ENCODE peak calls at places on chromosomes 13 and 19, in seven cellular contexts. S is cardiac muscle cell, V is pancreas, D is ascending aorta, K is A673, Y is esophagus squamous epithelium, P is tibial nerve. I is an unnamed sample.

GRCh38 chr19:41626877-41627276 is at the start of gene CEACAM4:
- DNase-seq in S (no peak), V (peak; percentile 58), D (no peak), K (no peak), Y (no peak), P (no peak), I (no peak)

GRCh38 chr13:43684947-43685725 is 101.6 kb downstream of the ENOX1 start:
- DNase-seq in S (no peak), V (no peak), D (no peak), K (no peak), Y (no peak), P (no peak), I (no peak)

GRCh38 chr13:60453490-60453889 is 56.5 kb downstream of the TDRD3 start:
- DNase-seq in S (no peak), V (no peak), D (no peak), K (peak; percentile 71), Y (no peak), P (no peak), I (no peak)

GRCh38 chr19:39307233-39307821 is 11.1 kb downstream of the IFNL1 start:
- DNase-seq in S (peak; percentile 28), V (no peak), D (no peak), K (peak; percentile 28), Y (no peak), P (no peak), I (peak; percentile 91)

GRCh38 chr19:39199025-39199424 is 2.3 kb downstream of the NCCRP1 start:
- DNase-seq in S (peak; percentile 81), V (peak; percentile 95), D (no peak), K (no peak), Y (no peak), P (no peak), I (no peak)

GRCh38 chr13:40181203-40181845 is 485.1 kb downstream of the FOXO1 start:
- DNase-seq in S (peak; percentile 92), V (no peak), D (no peak), K (no peak), Y (no peak), P (no peak), I (no peak)

GRCh38 chr19:27972291-27973040 is 1240.5 kb downstream of the UQCRFS1 start:
- DNase-seq in S (peak; percentile 38), V (no peak), D (no peak), K (peak; percentile 10), Y (no peak), P (no peak), I (no peak)

GRCh38 chr19:926595-927043 is 784 bp downstream of the ARID3A start:
- DNase-seq in S (peak; percentile 65), V (peak; percentile 76), D (no peak), K (peak; percentile 59), Y (no peak), P (no peak), I (no peak)

GRCh38 chr19:11535792-11536595 is 2.7 kb upstream of the CNN1 start:
- DNase-seq in S (peak; percentile 94), V (peak; percentile 95), D (peak; percentile 78), K (peak; percentile 90), Y (peak; percentile 45), P (peak; percentile 83), I (peak; percentile 83)

GRCh38 chr13:33197551-33197971 is 88.0 kb downstream of the STARD13 start:
- DNase-seq in S (no peak), V (no peak), D (no peak), K (peak; percentile 94), Y (no peak), P (no peak), I (no peak)

GRCh38 chr19:35767288-35768081 is 7.9 kb upstream of the ARHGAP33 start:
- DNase-seq in S (no peak), V (peak; percentile 85), D (no peak), K (no peak), Y (no peak), P (no peak), I (peak; percentile 37)

GRCh38 chr13:99984463-99985242 is 3.1 kb downstream of the ZIC2 start:
- DNase-seq in S (no peak), V (no peak), D (no peak), K (peak; percentile 79), Y (no peak), P (no peak), I (peak; percentile 38)

GRCh38 chr13:35157143-35157755 is 215.2 kb downstream of the NBEA start:
- DNase-seq in S (peak; percentile 77), V (no peak), D (no peak), K (peak; percentile 69), Y (no peak), P (no peak), I (peak; percentile 40)

GRCh38 chr19:33879818-33880575 is 83.3 kb downstream of the KCTD15 start:
- DNase-seq in S (no peak), V (peak; percentile 63), D (no peak), K (no peak), Y (no peak), P (no peak), I (no peak)

GRCh38 chr19:33098023-33098652 is 17.2 kb downstream of the GPATCH1 start:
- DNase-seq in S (no peak), V (no peak), D (no peak), K (no peak), Y (no peak), P (no peak), I (no peak)

GRCh38 chr19:47240996-47241918 is 10.3 kb upstream of the BBC3 start:
- DNase-seq in S (peak; percentile 82), V (peak; percentile 93), D (no peak), K (peak; percentile 64), Y (no peak), P (no peak), I (peak; percentile 91)

GRCh38 chr19:38971672-38972071 is 3.9 kb downstream of the FBXO17 start:
- DNase-seq in S (no peak), V (no peak), D (no peak), K (no peak), Y (no peak), P (no peak), I (no peak)

GRCh38 chr13:77507931-77508776 is 27.4 kb upstream of the SCEL start:
- DNase-seq in S (peak; percentile 35), V (no peak), D (no peak), K (no peak), Y (no peak), P (no peak), I (no peak)

GRCh38 chr13:30307194-30307965 is at the start of gene KATNAL1:
- DNase-seq in S (peak; percentile 78), V (peak; percentile 87), D (peak; percentile 30), K (peak; percentile 95), Y (peak; percentile 10), P (peak; percentile 57), I (peak; percentile 77)

DNA sequence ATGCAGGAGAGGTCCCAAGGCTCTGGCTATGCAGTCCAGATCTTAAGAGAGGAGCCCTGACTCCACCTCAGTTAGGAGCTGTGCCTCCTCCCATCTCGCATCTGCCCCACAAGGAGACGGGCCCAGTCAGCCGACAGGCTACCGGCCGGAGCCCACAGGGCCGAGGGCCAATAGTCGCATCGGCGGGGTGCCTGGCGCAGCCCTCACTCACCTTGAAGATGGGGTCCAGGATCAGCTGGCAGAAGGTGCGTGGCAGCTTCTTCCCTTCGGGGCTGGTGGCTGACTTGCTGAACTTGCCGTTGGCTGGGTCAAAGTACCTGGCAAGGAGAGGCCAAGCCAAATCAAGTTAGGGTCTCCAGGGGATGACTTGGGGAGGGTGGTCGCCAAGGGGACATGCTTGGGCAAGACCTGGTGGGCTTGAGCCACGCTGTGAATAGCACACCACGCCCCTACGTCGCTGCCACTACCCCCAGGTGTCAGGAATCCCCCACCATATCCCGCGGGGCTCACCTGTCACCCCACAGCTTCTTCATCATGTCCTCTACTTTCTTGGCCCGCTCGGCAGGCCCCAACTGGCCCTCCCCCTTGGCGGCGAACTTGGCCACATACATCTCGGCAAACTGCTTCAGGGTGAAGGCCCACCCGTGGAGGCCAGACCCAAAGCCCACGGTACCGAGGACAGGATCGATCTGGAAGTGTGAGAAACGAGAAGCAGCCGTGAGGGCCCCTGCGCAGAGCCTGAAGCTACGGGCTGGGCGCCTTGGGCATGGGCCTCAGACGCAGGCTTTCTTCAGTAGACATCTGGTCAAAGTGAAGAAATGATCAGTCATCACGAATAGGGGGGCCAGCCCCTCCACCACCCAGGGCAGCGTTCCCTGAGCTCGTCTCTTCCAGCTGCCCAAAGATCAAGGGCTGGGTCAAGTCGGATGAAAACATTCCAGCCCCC is 3.3 kb downstream of the EEF2 start:
- DNase-seq in S (no peak), V (no peak), D (no peak), K (no peak), Y (no peak), P (no peak), I (no peak)
- H3K4me3 ChIP-seq in S (no peak overlapping the region), V (no peak overlapping the region), D (no peak overlapping the region), K (peak overlapping the region; percentile 98), Y (no peak overlapping the region), P (no peak overlapping the region), I (no peak overlapping the region)

GRCh38 chr13:26095846-26096245 is 44.0 kb upstream of the SHISA2 start:
- DNase-seq in S (no peak), V (no peak), D (no peak), K (no peak), Y (no peak), P (no peak), I (no peak)

GRCh38 chr13:26095338-26095737 is 43.5 kb upstream of the SHISA2 start:
- DNase-seq in S (no peak), V (no peak), D (no peak), K (no peak), Y (no peak), P (no peak), I (no peak)
- TF ChIP-seq CTCF in S (no peak), V (no peak), D (no peak), K (no peak), Y (no peak), P (no peak), I (no peak)

DNA sequence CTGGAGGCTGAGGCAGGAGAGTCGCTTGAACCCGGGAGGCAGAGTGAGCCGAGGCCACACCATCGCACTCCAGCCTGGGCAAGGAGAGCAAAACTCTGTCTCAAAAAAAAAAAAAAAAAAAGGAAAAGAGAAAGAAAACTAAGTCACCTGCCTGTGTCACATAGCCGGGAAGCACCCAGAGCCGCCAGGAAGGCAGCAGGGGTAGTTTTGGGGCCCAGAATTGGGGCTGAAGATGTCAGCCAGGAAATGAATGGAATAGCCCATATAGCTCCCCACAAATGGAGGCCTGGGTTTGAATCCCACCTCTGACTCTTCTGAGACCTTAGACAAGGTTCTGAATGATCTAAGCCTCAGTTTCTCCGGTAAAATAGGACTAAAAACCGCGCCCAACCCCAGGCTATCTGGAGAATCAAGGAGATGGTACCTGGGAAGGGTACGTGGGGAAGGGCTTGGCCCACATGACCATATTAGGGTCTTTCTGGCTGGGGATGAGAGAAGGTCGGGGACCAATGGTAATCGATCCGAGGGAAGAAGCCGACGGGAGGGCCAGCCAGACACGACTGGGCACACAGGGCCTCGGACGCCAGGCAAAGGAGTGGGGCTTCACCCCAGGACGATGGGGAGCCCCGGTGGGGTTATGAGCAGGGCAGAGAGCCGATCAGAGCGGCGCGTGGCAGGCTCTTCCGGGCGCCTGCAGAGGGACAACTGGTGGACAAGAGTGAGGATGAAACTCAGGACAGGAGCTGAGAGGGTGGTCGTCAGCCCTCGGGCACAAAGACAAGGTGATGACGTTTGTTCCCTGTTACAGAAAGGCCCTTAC is 14.4 kb downstream of the CCDC124 start:
- DNase-seq in S (no peak), V (peak; percentile 82), D (no peak), K (no peak), Y (no peak), P (no peak), I (no peak)
- H3K4me1 ChIP-seq in S (peaks cover 4% of the 10 kb centered on the region), V (peaks cover 13% of the 10 kb centered on the region), D (peaks cover 10% of the 10 kb centered on the region), K (peaks cover 71% of the 10 kb centered on the region), Y (peaks cover 42% of the 10 kb centered on the region), P (peaks cover 52% of the 10 kb centered on the region), I (peaks cover 15% of the 10 kb centered on the region)

DNA sequence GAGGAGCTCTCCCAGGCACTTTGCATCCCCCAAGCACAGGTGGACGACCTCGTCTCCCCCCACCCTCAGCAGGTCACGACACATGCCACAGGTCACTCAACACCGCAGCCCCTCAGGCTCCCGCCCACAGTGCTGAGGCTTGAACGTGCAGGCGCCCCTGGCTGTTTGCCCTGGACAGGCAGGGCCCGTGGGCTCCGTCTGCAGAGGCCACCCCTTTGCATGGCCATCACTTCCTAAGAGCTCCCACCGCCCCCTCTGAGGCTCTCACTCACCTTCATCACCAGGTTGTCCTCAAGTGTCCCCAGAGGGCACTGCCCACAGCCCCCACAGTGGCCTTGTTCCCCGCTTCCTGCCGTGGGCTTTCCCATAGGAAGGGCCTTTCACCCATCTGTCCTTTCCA is 132.1 kb upstream of the MCF2L start:
- DNase-seq in S (no peak), V (peak; percentile 50), D (no peak), K (no peak), Y (no peak), P (no peak), I (no peak)
- H3K4me3 ChIP-seq in S (no peak overlapping the region), V (no peak overlapping the region), D (no peak overlapping the region), K (no peak overlapping the region), Y (no peak overlapping the region), P (no peak overlapping the region), I (no peak overlapping the region)